ENCODE peak calls at places on chromosomes 7 and 10, in nine cellular contexts. Y, I, S, E, H, C, U, O and X are unnamed samples.

GRCh38 chr10:100982916-100983830 is 4.1 kb downstream of the MRPL43 start:
- DNase-seq in Y (peak; percentile 67), I (no peak), S (no peak), E (no peak), H (no peak), C (no peak), U (no peak), O (no peak), X (no peak)

GRCh38 chr10:68561804-68562649 is 1.9 kb downstream of the TET1 start:
- DNase-seq in Y (no peak), I (no peak), S (no peak), E (no peak), H (no peak), C (no peak), U (no peak), O (peak; percentile 52), X (no peak)

GRCh38 chr10:77391605-77392235 is 245.9 kb downstream of the KCNMA1 start:
- DNase-seq in Y (peak; percentile 86), I (peak; percentile 63), S (peak; percentile 60), E (peak; percentile 78), H (no peak), C (peak; percentile 51), U (peak; percentile 66), O (peak; percentile 92), X (peak; percentile 94)

GRCh38 chr7:154769527-154769926 is 233.4 kb downstream of the PAXIP1 start:
- DNase-seq in Y (no peak), I (no peak), S (no peak), E (no peak), H (no peak), C (no peak), U (no peak), O (no peak), X (no peak)

GRCh38 chr7:29854257-29854938 is 48.1 kb downstream of the WIPF3 start:
- DNase-seq in Y (no peak), I (no peak), S (no peak), E (no peak), H (no peak), C (no peak), U (no peak), O (no peak), X (no peak)

GRCh38 chr10:95467162-95467599 is 94.0 kb downstream of the SORBS1 start:
- DNase-seq in Y (no peak), I (peak; percentile 81), S (peak; percentile 47), E (peak; percentile 80), H (no peak), C (peak; percentile 42), U (no peak), O (peak; percentile 56), X (no peak)

GRCh38 chr10:43856299-43856698 is 207.6 kb upstream of the ZNF32 start:
- DNase-seq in Y (no peak), I (no peak), S (no peak), E (no peak), H (no peak), C (no peak), U (no peak), O (no peak), X (no peak)

GRCh38 chr10:120949511-120950102 is 98.4 kb downstream of the WDR11 start:
- DNase-seq in Y (no peak), I (peak; percentile 29), S (no peak), E (no peak), H (no peak), C (no peak), U (no peak), O (peak; percentile 33), X (no peak)

GRCh38 chr7:132117181-132117580 is 459.1 kb downstream of the PLXNA4 start:
- DNase-seq in Y (no peak), I (no peak), S (no peak), E (no peak), H (no peak), C (no peak), U (no peak), O (no peak), X (no peak)

GRCh38 chr7:12403287-12404181 is at the start of gene VWDE:
- DNase-seq in Y (no peak), I (peak; percentile 34), S (peak; percentile 9), E (no peak), H (no peak), C (no peak), U (no peak), O (peak; percentile 64), X (no peak)

GRCh38 chr7:38294926-38295325 is 21.5 kb upstream of the TARP start:
- DNase-seq in Y (no peak), I (no peak), S (no peak), E (no peak), H (no peak), C (no peak), U (no peak), O (no peak), X (no peak)

GRCh38 chr7:81776159-81776558 is 6.3 kb upstream of the HGF start:
- DNase-seq in Y (no peak), I (no peak), S (no peak), E (no peak), H (no peak), C (no peak), U (no peak), O (no peak), X (no peak)

GRCh38 chr7:81775560-81775959 is 5.7 kb upstream of the HGF start:
- DNase-seq in Y (no peak), I (no peak), S (no peak), E (no peak), H (no peak), C (no peak), U (no peak), O (no peak), X (no peak)

GRCh38 chr7:81774496-81774895 is 4.6 kb upstream of the HGF start:
- DNase-seq in Y (no peak), I (no peak), S (no peak), E (no peak), H (no peak), C (no peak), U (no peak), O (no peak), X (no peak)

GRCh38 chr7:81780914-81781693 is 11.3 kb upstream of the HGF start:
- DNase-seq in Y (no peak), I (no peak), S (no peak), E (no peak), H (no peak), C (no peak), U (no peak), O (no peak), X (no peak)

DNA sequence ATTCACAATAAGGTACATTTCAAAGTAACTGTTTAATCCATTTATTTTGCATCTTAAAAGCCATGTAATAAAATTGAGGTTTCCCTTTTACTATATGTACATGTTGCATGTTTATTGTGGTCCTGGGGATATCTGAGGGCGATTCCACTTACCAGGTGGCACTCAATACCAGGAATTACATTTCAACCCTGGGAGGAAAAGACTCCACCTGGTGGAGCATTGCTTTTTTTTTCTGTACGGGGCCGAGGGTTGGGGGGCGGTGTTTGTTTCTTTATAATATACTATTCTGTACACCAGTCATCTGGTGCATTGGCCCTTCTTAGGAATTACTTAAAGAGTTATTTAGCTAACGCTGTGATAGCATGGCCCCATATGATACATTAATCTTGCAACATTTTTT is 7.1 kb upstream of the HGF start:
- DNase-seq in Y (no peak), I (no peak), S (no peak), E (no peak), H (no peak), C (no peak), U (no peak), O (no peak), X (no peak)
- TF ChIP-seq CTCF in Y (no peak), I (no peak), S (no peak), E (no peak), H (no peak), C (no peak), U (no peak), O (no peak), X (no peak)

GRCh38 chr10:784759-785538 is 95.5 kb upstream of the DIP2C start:
- DNase-seq in Y (peak; percentile 77), I (peak; percentile 76), S (peak; percentile 46), E (peak; percentile 72), H (no peak), C (peak; percentile 42), U (peak; percentile 23), O (peak; percentile 68), X (peak; percentile 83)
- TF ChIP-seq CTCF in Y (no peak), I (peak; percentile 8), S (no peak), E (no peak), H (no peak), C (no peak), U (peak; percentile 42), O (no peak), X (no peak)

GRCh38 chr7:85079434-85079833 is 107.4 kb downstream of the SEMA3D start:
- DNase-seq in Y (no peak), I (no peak), S (no peak), E (no peak), H (no peak), C (no peak), U (no peak), O (no peak), X (no peak)

GRCh38 chr7:85074992-85075391 is 111.9 kb downstream of the SEMA3D start:
- DNase-seq in Y (no peak), I (no peak), S (no peak), E (no peak), H (no peak), C (no peak), U (no peak), O (no peak), X (no peak)

GRCh38 chr7:85075864-85076263 is 111.0 kb downstream of the SEMA3D start:
- DNase-seq in Y (no peak), I (no peak), S (no peak), E (no peak), H (no peak), C (no peak), U (no peak), O (no peak), X (no peak)

GRCh38 chr7:85074016-85074415 is 112.8 kb downstream of the SEMA3D start:
- DNase-seq in Y (no peak), I (no peak), S (no peak), E (no peak), H (no peak), C (no peak), U (no peak), O (no peak), X (no peak)

DNA sequence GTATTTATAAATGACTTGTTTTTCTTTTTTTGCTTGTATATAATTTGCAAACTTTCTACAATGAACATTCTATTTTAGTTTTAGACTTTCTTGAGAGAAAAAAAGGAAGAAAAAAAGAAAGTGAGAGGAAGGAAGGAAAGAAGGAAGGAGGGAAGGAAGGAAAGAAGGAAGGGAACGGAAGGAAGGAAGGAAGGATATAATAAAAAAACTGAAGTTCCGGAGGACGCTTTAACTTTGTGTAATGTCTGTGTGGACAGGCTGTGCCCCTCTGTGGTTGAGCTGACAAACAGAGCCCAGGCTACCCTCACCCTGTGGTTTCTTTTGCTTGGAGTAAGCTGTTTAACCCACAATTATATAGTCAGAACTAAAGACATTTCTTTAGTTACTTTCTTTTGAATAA is 108.7 kb downstream of the SEMA3D start:
- DNase-seq in Y (no peak), I (no peak), S (no peak), E (no peak), H (no peak), C (no peak), U (no peak), O (no peak), X (no peak)
- TF ChIP-seq CTCF in Y (no peak), I (no peak), S (no peak), E (no peak), H (no peak), C (no peak), U (no peak), O (no peak), X (no peak)

DNA sequence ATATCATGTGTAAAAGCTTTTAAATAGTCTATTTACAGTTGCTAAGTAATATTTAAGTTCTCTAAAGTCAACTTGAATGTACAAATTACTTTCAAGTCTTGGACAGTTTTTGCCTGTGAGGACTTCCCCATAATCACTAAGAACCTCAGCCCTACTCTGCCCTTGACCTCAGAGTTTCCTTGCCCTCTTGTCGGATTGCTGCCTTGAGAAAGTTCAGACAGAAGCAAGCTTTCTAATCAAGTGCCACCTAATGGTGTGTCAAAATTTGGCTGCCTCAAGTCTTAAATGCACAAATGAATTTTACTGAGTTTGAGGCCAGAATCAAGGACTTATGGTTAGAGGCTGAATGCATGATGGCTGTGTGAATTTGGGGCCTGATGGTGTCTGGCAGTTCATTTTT is 88.3 kb upstream of the KAT6B start:
- DNase-seq in Y (no peak), I (peak; percentile 13), S (no peak), E (no peak), H (no peak), C (no peak), U (no peak), O (no peak), X (no peak)
- TF ChIP-seq CTCF in Y (no peak), I (no peak), S (no peak), E (no peak), H (no peak), C (no peak), U (no peak), O (no peak), X (no peak)